ENCODE peak calls at places on chromosomes 13 and 19, in five cellular contexts. One of them, this sample, is unnamed.
A peak's percentile ranks its signal among the peaks of the same experiment; 100 is the strongest.

GRCh38 chr13:25267715-25268114 is 19.6 kb downstream of the MTMR6 start:
- DNase-seq in cardiac septum: no peak
- DNase-seq in tibial artery: no peak
- DNase-seq in left colon: no peak
- DNase-seq in NCI-H1417: peak; percentile 11
- DNase-seq in this sample: no peak

GRCh38 chr19:10695401-10696398 is 5.5 kb upstream of the QTRT1 start:
- DNase-seq in tibial artery: peak; percentile 91
- DNase-seq in cardiac septum: peak; percentile 95
- DNase-seq in NCI-H1417: peak; percentile 98
- DNase-seq in left colon: peak; percentile 96
- DNase-seq in this sample: peak; percentile 99

GRCh38 chr13:99666146-99666805 is 165.0 kb downstream of the TM9SF2 start:
- DNase-seq in tibial artery: no peak
- DNase-seq in cardiac septum: no peak
- DNase-seq in left colon: no peak
- DNase-seq in NCI-H1417: peak; percentile 60
- DNase-seq in this sample: no peak

GRCh38 chr13:96091164-96091931 is 1.4 kb downstream of the HS6ST3 start:
- DNase-seq in left colon: peak; percentile 4
- DNase-seq in cardiac septum: no peak
- DNase-seq in tibial artery: peak; percentile 74
- DNase-seq in NCI-H1417: peak; percentile 42
- DNase-seq in this sample: no peak

GRCh38 chr13:30738526-30738925 is 3.2 kb downstream of the ALOX5AP start:
- DNase-seq in cardiac septum: no peak
- DNase-seq in NCI-H1417: no peak
- DNase-seq in tibial artery: no peak
- DNase-seq in left colon: no peak
- DNase-seq in this sample: no peak

GRCh38 chr19:48551437-48552302 is at the start of gene SULT2B1:
- DNase-seq in left colon: peak; percentile 86
- DNase-seq in NCI-H1417: peak; percentile 91
- DNase-seq in cardiac septum: no peak
- DNase-seq in tibial artery: no peak
- DNase-seq in this sample: no peak

GRCh38 chr13:59368652-59369051 is 795.1 kb downstream of the DIAPH3 start:
- DNase-seq in left colon: no peak
- DNase-seq in tibial artery: no peak
- DNase-seq in cardiac septum: no peak
- DNase-seq in NCI-H1417: no peak
- DNase-seq in this sample: no peak

GRCh38 chr13:35475960-35476943 is at the start of gene MAB21L1:
- DNase-seq in cardiac septum: no peak
- DNase-seq in tibial artery: peak; percentile 83
- DNase-seq in left colon: no peak
- DNase-seq in NCI-H1417: peak; percentile 85
- DNase-seq in this sample: no peak

GRCh38 chr19:40424637-40425449 is 949 bp downstream of the SERTAD1 start:
- DNase-seq in left colon: peak; percentile 30
- DNase-seq in cardiac septum: no peak
- DNase-seq in tibial artery: no peak
- DNase-seq in NCI-H1417: peak; percentile 39
- DNase-seq in this sample: no peak